ENCODE peak calls at places on chromosomes 11 and 22, in five cellular contexts. One of them, this sample, is unnamed.

GRCh38 chr11:2582436-2582931 is 117.3 kb downstream of the KCNQ1OT1 start:
- DNase-seq in SW480: no peak
- DNase-seq in dermis blood vessel endothelial cell: no peak
- DNase-seq in SW 1271: no peak
- DNase-seq in hippocampal formation: no peak
- DNase-seq in this sample: no peak

GRCh38 chr22:25700996-25701815 is 40.8 kb upstream of the MYO18B start:
- DNase-seq in SW480: no peak
- DNase-seq in dermis blood vessel endothelial cell: no peak
- DNase-seq in SW 1271: no peak
- DNase-seq in hippocampal formation: peak; percentile 13
- DNase-seq in this sample: no peak

GRCh38 chr11:68016161-68016903 is 6.2 kb downstream of the ALDH3B1 start:
- DNase-seq in SW480: no peak
- DNase-seq in dermis blood vessel endothelial cell: no peak
- DNase-seq in SW 1271: no peak
- DNase-seq in hippocampal formation: no peak
- DNase-seq in this sample: no peak

GRCh38 chr11:124746621-124747243 is 5.3 kb downstream of the VSIG2 start:
- DNase-seq in SW480: peak; percentile 89
- DNase-seq in dermis blood vessel endothelial cell: peak; percentile 93
- DNase-seq in SW 1271: peak; percentile 60
- DNase-seq in hippocampal formation: no peak
- DNase-seq in this sample: peak; percentile 69

GRCh38 chr11:850777-851762 is 8.4 kb downstream of the TSPAN4 start:
- DNase-seq in SW480: no peak
- DNase-seq in dermis blood vessel endothelial cell: no peak
- DNase-seq in SW 1271: no peak
- DNase-seq in hippocampal formation: no peak
- DNase-seq in this sample: no peak

GRCh38 chr11:71988050-71988449 is 10.7 kb upstream of the IL18BP start:
- DNase-seq in SW480: no peak
- DNase-seq in dermis blood vessel endothelial cell: no peak
- DNase-seq in SW 1271: no peak
- DNase-seq in hippocampal formation: no peak
- DNase-seq in this sample: no peak

GRCh38 chr11:442611-443081 is 835 bp upstream of the ANO9 start:
- DNase-seq in SW480: no peak
- DNase-seq in dermis blood vessel endothelial cell: no peak
- DNase-seq in SW 1271: no peak
- DNase-seq in hippocampal formation: no peak
- DNase-seq in this sample: no peak

GRCh38 chr11:96144553-96144952 is 198.4 kb downstream of the MAML2 start:
- DNase-seq in SW480: no peak
- DNase-seq in dermis blood vessel endothelial cell: no peak
- DNase-seq in SW 1271: no peak
- DNase-seq in hippocampal formation: no peak
- DNase-seq in this sample: no peak

GRCh38 chr11:121194731-121195596 is 93.9 kb downstream of the TECTA start:
- DNase-seq in SW480: peak; percentile 47
- DNase-seq in dermis blood vessel endothelial cell: peak; percentile 86
- DNase-seq in SW 1271: no peak
- DNase-seq in hippocampal formation: peak; percentile 46
- DNase-seq in this sample: peak; percentile 14

GRCh38 chr22:26681395-26681821 is 24.0 kb downstream of the MIAT start:
- DNase-seq in SW480: no peak
- DNase-seq in dermis blood vessel endothelial cell: peak; percentile 77
- DNase-seq in SW 1271: no peak
- DNase-seq in hippocampal formation: no peak
- DNase-seq in this sample: no peak

GRCh38 chr22:29175312-29175835 is 30.3 kb upstream of the EMID1 start:
- DNase-seq in SW480: no peak
- DNase-seq in dermis blood vessel endothelial cell: no peak
- DNase-seq in SW 1271: no peak
- DNase-seq in hippocampal formation: no peak
- DNase-seq in this sample: no peak

GRCh38 chr22:22021160-22021750 is 38.7 kb upstream of the TOP3B start:
- DNase-seq in SW480: no peak
- DNase-seq in dermis blood vessel endothelial cell: no peak
- DNase-seq in SW 1271: no peak
- DNase-seq in hippocampal formation: no peak
- DNase-seq in this sample: no peak

GRCh38 chr11:117973446-117973922 is 12.7 kb upstream of the IL10RA start:
- DNase-seq in SW480: no peak
- DNase-seq in dermis blood vessel endothelial cell: no peak
- DNase-seq in SW 1271: no peak
- DNase-seq in hippocampal formation: no peak
- DNase-seq in this sample: no peak

GRCh38 chr11:32916994-32917393 is 24.4 kb downstream of the QSER1 start:
- DNase-seq in SW480: no peak
- DNase-seq in dermis blood vessel endothelial cell: no peak
- DNase-seq in SW 1271: no peak
- DNase-seq in hippocampal formation: no peak
- DNase-seq in this sample: no peak

GRCh38 chr11:119872911-119873310 is 143.9 kb upstream of the NECTIN1 start:
- DNase-seq in SW480: no peak
- DNase-seq in dermis blood vessel endothelial cell: no peak
- DNase-seq in SW 1271: no peak
- DNase-seq in hippocampal formation: no peak
- DNase-seq in this sample: no peak

GRCh38 chr11:77063407-77063806 is 3.4 kb upstream of the CAPN5 start:
- DNase-seq in SW480: no peak
- DNase-seq in dermis blood vessel endothelial cell: no peak
- DNase-seq in SW 1271: no peak
- DNase-seq in hippocampal formation: no peak
- DNase-seq in this sample: no peak

GRCh38 chr22:23219787-23220484 is 39.6 kb downstream of the BCR start:
- DNase-seq in SW480: no peak
- DNase-seq in dermis blood vessel endothelial cell: peak; percentile 69
- DNase-seq in SW 1271: no peak
- DNase-seq in hippocampal formation: no peak
- DNase-seq in this sample: no peak

GRCh38 chr11:61297341-61297740 is 2.2 kb upstream of the VWCE start:
- DNase-seq in SW480: peak; percentile 16
- DNase-seq in dermis blood vessel endothelial cell: no peak
- DNase-seq in SW 1271: no peak
- DNase-seq in hippocampal formation: no peak
- DNase-seq in this sample: no peak

GRCh38 chr11:77506857-77507256 is 33.0 kb upstream of the PAK1 start:
- DNase-seq in SW480: peak; percentile 65
- DNase-seq in dermis blood vessel endothelial cell: peak; percentile 51
- DNase-seq in SW 1271: no peak
- DNase-seq in hippocampal formation: no peak
- DNase-seq in this sample: no peak

GRCh38 chr11:43997022-43997665 is 50.6 kb upstream of the ACCSL start:
- DNase-seq in SW480: no peak
- DNase-seq in dermis blood vessel endothelial cell: peak; percentile 5
- DNase-seq in SW 1271: no peak
- DNase-seq in hippocampal formation: no peak
- DNase-seq in this sample: no peak

GRCh38 chr22:45296628-45297297 is 12.0 kb downstream of the UPK3A start:
- DNase-seq in SW480: no peak
- DNase-seq in dermis blood vessel endothelial cell: no peak
- DNase-seq in SW 1271: no peak
- DNase-seq in hippocampal formation: no peak
- DNase-seq in this sample: no peak

GRCh38 chr11:45590743-45591142 is 74.7 kb downstream of the CHST1 start:
- DNase-seq in SW480: no peak
- DNase-seq in dermis blood vessel endothelial cell: peak; percentile 27
- DNase-seq in SW 1271: no peak
- DNase-seq in hippocampal formation: peak; percentile 16
- DNase-seq in this sample: no peak

GRCh38 chr22:42444060-42444904 is 12.1 kb upstream of the NFAM1 start:
- DNase-seq in SW480: peak; percentile 63
- DNase-seq in dermis blood vessel endothelial cell: peak; percentile 84
- DNase-seq in SW 1271: no peak
- DNase-seq in hippocampal formation: peak; percentile 76
- DNase-seq in this sample: peak; percentile 73

GRCh38 chr11:83355406-83355805 is 69.2 kb upstream of the CCDC90B start:
- DNase-seq in SW480: no peak
- DNase-seq in dermis blood vessel endothelial cell: no peak
- DNase-seq in SW 1271: no peak
- DNase-seq in hippocampal formation: no peak
- DNase-seq in this sample: no peak

GRCh38 chr11:42410251-42410956 is 901.4 kb upstream of the API5 start:
- DNase-seq in SW480: no peak
- DNase-seq in dermis blood vessel endothelial cell: no peak
- DNase-seq in SW 1271: no peak
- DNase-seq in hippocampal formation: no peak
- DNase-seq in this sample: no peak

GRCh38 chr11:20058749-20059458 is 101.4 kb downstream of the DBX1 start:
- DNase-seq in SW480: no peak
- DNase-seq in dermis blood vessel endothelial cell: no peak
- DNase-seq in SW 1271: no peak
- DNase-seq in hippocampal formation: no peak
- DNase-seq in this sample: no peak

GRCh38 chr11:46382644-46383403 is 1.4 kb downstream of the MDK start:
- DNase-seq in SW480: peak; percentile 68
- DNase-seq in dermis blood vessel endothelial cell: peak; percentile 78
- DNase-seq in SW 1271: no peak
- DNase-seq in hippocampal formation: no peak
- DNase-seq in this sample: no peak

GRCh38 chr11:88402784-88403183 is 65.2 kb upstream of the CTSC start:
- DNase-seq in SW480: no peak
- DNase-seq in dermis blood vessel endothelial cell: peak; percentile 51
- DNase-seq in SW 1271: no peak
- DNase-seq in hippocampal formation: no peak
- DNase-seq in this sample: no peak

GRCh38 chr11:61507962-61508824 is at the start of gene LRRC10B:
- DNase-seq in SW480: peak; percentile 85
- DNase-seq in dermis blood vessel endothelial cell: peak; percentile 7
- DNase-seq in SW 1271: peak; percentile 38
- DNase-seq in hippocampal formation: no peak
- DNase-seq in this sample: no peak

GRCh38 chr11:40100204-40100603 is 1359.2 kb downstream of the LRRC4C start:
- DNase-seq in SW480: no peak
- DNase-seq in dermis blood vessel endothelial cell: no peak
- DNase-seq in SW 1271: no peak
- DNase-seq in hippocampal formation: no peak
- DNase-seq in this sample: no peak

GRCh38 chr11:121535122-121535796 is 82.5 kb upstream of the SORL1-AS1 start:
- DNase-seq in SW480: no peak
- DNase-seq in dermis blood vessel endothelial cell: no peak
- DNase-seq in SW 1271: no peak
- DNase-seq in hippocampal formation: no peak
- DNase-seq in this sample: no peak

GRCh38 chr22:44371741-44372525 is 59.2 kb upstream of the SHISAL1 start:
- DNase-seq in SW480: no peak
- DNase-seq in dermis blood vessel endothelial cell: no peak
- DNase-seq in SW 1271: no peak
- DNase-seq in hippocampal formation: no peak
- DNase-seq in this sample: no peak

GRCh38 chr11:122242731-122243130 is 126.7 kb upstream of the BLID start:
- DNase-seq in SW480: no peak
- DNase-seq in dermis blood vessel endothelial cell: peak; percentile 78
- DNase-seq in SW 1271: no peak
- DNase-seq in hippocampal formation: no peak
- DNase-seq in this sample: no peak

GRCh38 chr11:35006389-35007128 is 90.1 kb downstream of the PDHX start:
- DNase-seq in SW480: no peak
- DNase-seq in dermis blood vessel endothelial cell: no peak
- DNase-seq in SW 1271: no peak
- DNase-seq in hippocampal formation: no peak
- DNase-seq in this sample: no peak

GRCh38 chr11:93123351-93123898 is 74.4 kb downstream of the SLC36A4 start:
- DNase-seq in SW480: no peak
- DNase-seq in dermis blood vessel endothelial cell: no peak
- DNase-seq in SW 1271: no peak
- DNase-seq in hippocampal formation: no peak
- DNase-seq in this sample: no peak

GRCh38 chr11:112961751-112962747 is 829 bp downstream of the NCAM1 start:
- DNase-seq in SW480: peak; percentile 38
- DNase-seq in dermis blood vessel endothelial cell: peak; percentile 8
- DNase-seq in SW 1271: no peak
- DNase-seq in hippocampal formation: peak; percentile 50
- DNase-seq in this sample: no peak

GRCh38 chr11:78656327-78656726 is 81.7 kb upstream of the NARS2 start:
- DNase-seq in SW480: no peak
- DNase-seq in dermis blood vessel endothelial cell: no peak
- DNase-seq in SW 1271: no peak
- DNase-seq in hippocampal formation: no peak
- DNase-seq in this sample: no peak